ENCODE peak calls at places on chromosomes 2 and 18, in four cellular contexts. X is GM23248, H is colonic mucosa, P is cardiac fibroblast. S is an unnamed sample.
A peak's percentile ranks its signal among the peaks of the same experiment; 100 is the strongest.

GRCh38 chr2:105718846-105719432 is 25.8 kb upstream of the NCK2 start:
- DNase-seq in P (no peak), X (no peak), H (no peak), S (no peak)

GRCh38 chr2:128410035-128410757 is 91.5 kb upstream of the HS6ST1 start:
- DNase-seq in P (no peak), X (no peak), H (peak; percentile 12), S (no peak)

GRCh38 chr2:64657416-64657815 is 3.7 kb upstream of the SERTAD2 start:
- DNase-seq in H (no peak), X (no peak), P (no peak), S (no peak)

GRCh38 chr2:240217431-240218301 is 77.2 kb upstream of the OTOS start:
- DNase-seq in H (peak; percentile 13), P (no peak), X (no peak), S (no peak)

GRCh38 chr2:69390001-69390400 is 3.0 kb upstream of the GFPT1 start:
- DNase-seq in P (peak; percentile 29), X (peak; percentile 47), H (no peak), S (no peak)

GRCh38 chr2:54960118-54960517 is 90.1 kb downstream of the RTN4 start:
- DNase-seq in P (no peak), X (no peak), H (no peak), S (no peak)

GRCh38 chr18:24014986-24015896 is 687 bp downstream of the TTC39C start:
- DNase-seq in X (peak; percentile 93), H (peak; percentile 56), P (peak; percentile 76), S (peak; percentile 38)

GRCh38 chr2:195498176-195498575 is 158.8 kb upstream of the SLC39A10 start:
- DNase-seq in P (peak; percentile 54), H (peak; percentile 48), X (peak; percentile 29), S (peak; percentile 59)

GRCh38 chr18:48201337-48201705 is 207.9 kb downstream of the ZBTB7C start:
- DNase-seq in X (no peak), P (no peak), H (no peak), S (no peak)

DNA sequence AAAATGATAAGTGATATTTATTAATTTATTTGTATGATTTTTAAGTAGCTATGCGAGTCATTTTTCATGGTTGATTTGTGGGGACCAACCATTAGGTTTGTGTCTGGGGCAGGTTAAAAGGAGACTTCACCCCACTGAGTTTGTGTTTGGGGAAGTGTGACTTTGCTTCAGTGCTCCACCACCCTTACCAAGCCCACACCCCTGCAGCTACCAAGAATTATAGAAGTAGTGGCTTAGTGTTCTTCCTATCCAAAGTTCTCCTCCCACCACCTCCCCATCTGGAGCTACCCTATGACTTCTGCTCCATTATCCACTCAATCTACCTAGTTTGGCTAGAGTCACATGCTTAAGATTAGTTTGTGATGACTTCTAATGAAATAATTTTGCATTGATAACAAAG is 182.1 kb upstream of the ZEB2 start:
- DNase-seq in X (no peak), P (no peak), H (no peak), S (no peak)
- H3K4me3 ChIP-seq in X (no peak overlapping the region), P (no peak overlapping the region), H (no peak overlapping the region), S (no peak overlapping the region)

DNA sequence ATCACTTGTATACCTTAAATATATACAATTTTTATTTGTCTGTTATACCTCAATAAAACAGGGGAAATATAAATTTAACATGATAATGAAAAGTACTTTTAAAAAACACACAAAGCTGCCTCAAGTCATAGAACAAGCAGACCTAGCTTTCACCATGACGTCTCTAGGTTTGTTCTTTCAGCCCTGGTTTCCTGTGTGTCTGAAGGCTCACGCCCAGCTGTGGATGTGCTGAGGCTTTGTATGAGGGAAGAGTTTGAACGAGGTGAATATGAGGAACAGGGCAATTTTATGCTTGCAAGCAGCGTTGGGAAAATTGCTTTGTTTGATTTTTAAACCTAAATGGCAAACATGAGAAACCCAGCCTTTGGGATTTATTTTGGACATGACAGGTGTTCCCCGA is 15.3 kb downstream of the SH3RF3 start:
- DNase-seq in H (no peak), P (no peak), X (no peak), S (no peak)
- H3K4me3 ChIP-seq in H (no peak overlapping the region), P (no peak overlapping the region), X (no peak overlapping the region), S (no peak overlapping the region)

GRCh38 chr2:66578067-66578852 is 143.3 kb downstream of the MEIS1 start:
- DNase-seq in H (no peak), P (no peak), X (no peak), S (peak; percentile 83)
- H3K4me3 ChIP-seq in H (no peak overlapping the region), P (no peak overlapping the region), X (no peak overlapping the region), S (no peak overlapping the region)

DNA sequence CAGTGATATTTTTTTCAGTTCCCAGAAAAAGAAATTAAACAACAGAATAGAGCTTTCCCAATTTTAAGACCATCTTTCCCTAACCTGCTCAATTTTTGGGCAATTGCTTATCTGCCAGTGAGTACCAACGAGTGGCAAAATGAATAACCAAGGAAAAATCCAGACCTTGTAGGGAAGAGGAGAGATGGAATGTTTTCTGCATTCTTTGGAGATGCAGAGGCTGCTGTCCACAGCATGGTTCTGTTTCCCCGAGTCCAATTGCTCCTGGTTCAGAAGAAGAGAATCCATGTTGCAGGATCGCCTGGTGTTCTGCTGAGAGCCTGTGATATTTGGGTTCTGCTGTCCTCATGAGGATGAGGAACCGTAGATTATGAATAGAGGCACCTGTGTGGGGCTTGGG is 68.2 kb upstream of the MGAT5 start:
- DNase-seq in P (no peak), X (no peak), H (no peak), S (no peak)
- H3K4me3 ChIP-seq in P (no peak overlapping the region), X (no peak overlapping the region), H (no peak overlapping the region), S (no peak overlapping the region)

GRCh38 chr2:52697690-52698089 is 1069.9 kb upstream of the CHAC2 start:
- DNase-seq in X (no peak), P (no peak), H (no peak), S (no peak)
- H3K4me3 ChIP-seq in X (no peak overlapping the region), P (no peak overlapping the region), H (no peak overlapping the region), S (no peak overlapping the region)

GRCh38 chr2:144937066-144937465 is 417.1 kb upstream of the ZEB2 start:
- DNase-seq in H (no peak), P (no peak), X (no peak), S (no peak)

GRCh38 chr2:144937899-144938298 is 418.0 kb upstream of the ZEB2 start:
- DNase-seq in P (peak; percentile 66), H (no peak), X (peak; percentile 69), S (no peak)

GRCh38 chr2:144939590-144939989 is 419.7 kb upstream of the ZEB2 start:
- DNase-seq in H (no peak), X (no peak), P (no peak), S (no peak)

GRCh38 chr2:144936442-144936841 is 416.5 kb upstream of the ZEB2 start:
- DNase-seq in H (no peak), X (peak; percentile 7), P (peak; percentile 28), S (peak; percentile 5)

DNA sequence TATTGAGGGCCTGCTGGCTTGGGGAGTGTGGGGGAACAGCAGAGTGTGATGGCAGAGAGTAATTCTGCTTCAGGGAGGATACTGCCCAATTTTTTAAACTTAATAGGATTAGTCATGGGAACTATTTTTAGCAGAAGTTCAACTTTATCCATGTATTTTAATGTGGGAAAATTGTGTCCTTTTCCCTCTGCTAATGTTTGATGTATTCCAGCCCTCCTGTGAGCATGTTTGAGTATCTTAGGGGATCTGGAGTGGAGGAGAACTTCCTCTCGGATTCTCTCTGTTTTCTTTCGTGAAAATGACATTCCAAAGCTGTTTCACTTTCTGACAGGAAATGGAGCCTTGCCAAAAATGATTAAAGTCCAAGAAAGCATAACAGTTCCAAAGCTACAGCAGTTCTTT is 418.4 kb upstream of the ZEB2 start:
- DNase-seq in P (peak; percentile 95), X (peak; percentile 78), H (no peak), S (peak; percentile 5)
- H3K4me3 ChIP-seq in P (no peak overlapping the region), X (peak overlapping the region; percentile 55), H (no peak overlapping the region), S (no peak overlapping the region)

GRCh38 chr2:120342451-120342850 is 3.5 kb upstream of the INHBB start:
- DNase-seq in H (no peak), P (no peak), X (no peak), S (no peak)

GRCh38 chr2:120344214-120344990 is 1.5 kb upstream of the INHBB start:
- DNase-seq in H (no peak), P (peak; percentile 15), X (peak; percentile 58), S (no peak)

GRCh38 chr2:120343433-120344105 is 2.4 kb upstream of the INHBB start:
- DNase-seq in X (peak; percentile 94), P (peak; percentile 86), H (peak; percentile 67), S (peak; percentile 89)

GRCh38 chr2:120341977-120342376 is 4.0 kb upstream of the INHBB start:
- DNase-seq in X (no peak), P (no peak), H (no peak), S (no peak)

DNA sequence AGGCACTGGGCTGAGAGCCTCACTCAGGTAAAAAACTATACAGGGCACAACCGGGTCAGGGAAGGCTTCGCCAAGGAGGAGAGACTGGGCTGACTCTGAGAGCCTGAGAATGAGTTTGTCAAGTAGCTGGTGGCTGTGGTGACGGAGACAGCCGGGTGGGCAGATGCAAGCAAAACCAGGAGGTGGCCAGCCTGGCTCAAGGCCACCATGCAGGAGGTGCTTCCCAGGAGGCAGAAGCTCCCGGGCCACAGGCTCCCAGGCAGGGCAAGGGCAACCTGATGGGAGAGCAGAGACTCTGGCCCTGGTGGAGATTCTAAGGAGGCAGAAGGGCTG is 2.9 kb upstream of the INHBB start:
- DNase-seq in H (no peak), X (no peak), P (no peak), S (no peak)
- H3K4me3 ChIP-seq in H (no peak overlapping the region), X (no peak overlapping the region), P (no peak overlapping the region), S (no peak overlapping the region)

GRCh38 chr18:10316778-10317177 is 137.7 kb upstream of the APCDD1 start:
- DNase-seq in X (no peak), P (no peak), H (no peak), S (no peak)

GRCh38 chr18:10320201-10320600 is 134.2 kb upstream of the APCDD1 start:
- DNase-seq in H (no peak), P (no peak), X (no peak), S (no peak)

GRCh38 chr18:10318686-10318960 is 135.8 kb upstream of the APCDD1 start:
- DNase-seq in H (no peak), P (peak; percentile 12), X (peak; percentile 75), S (no peak)

GRCh38 chr18:10315542-10315941 is 138.9 kb upstream of the APCDD1 start:
- DNase-seq in P (no peak), X (no peak), H (no peak), S (no peak)

DNA sequence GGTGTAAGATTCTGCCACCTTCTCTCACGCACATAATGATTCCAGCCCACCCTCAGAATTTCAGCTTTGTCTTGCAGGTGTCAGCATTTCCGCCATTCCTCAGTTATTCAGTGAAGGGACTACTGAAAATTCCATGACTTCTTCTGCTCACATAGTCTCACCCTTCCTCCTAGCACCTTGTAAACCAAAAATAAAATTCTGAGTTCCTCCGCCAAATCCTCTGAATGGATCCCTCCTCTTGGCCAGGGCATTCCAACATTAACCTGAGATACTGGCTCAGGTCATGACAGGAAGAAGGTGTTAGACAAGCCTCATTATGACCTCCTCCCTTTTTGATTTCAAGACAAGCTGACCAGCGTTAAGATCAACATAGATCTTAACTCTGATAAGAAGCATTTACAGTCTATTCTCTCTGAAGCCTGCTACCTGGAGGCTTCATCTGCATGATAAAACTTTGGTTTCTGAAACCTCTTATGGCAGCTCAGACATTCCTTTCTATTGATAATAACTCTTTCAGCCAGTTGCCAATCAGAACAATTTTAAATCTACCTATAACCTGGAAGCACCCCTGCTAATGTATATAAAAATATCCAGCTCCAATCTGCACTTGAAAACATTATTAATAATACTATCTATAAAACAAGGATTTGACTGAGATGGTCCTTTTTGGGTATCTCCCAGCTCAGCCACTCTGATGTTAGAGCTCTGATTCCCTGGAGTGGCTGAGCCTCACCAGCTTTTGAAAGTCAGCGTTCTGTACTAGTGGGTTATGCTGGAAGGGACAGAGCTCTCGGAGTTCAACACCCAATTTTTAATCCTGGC is 136.4 kb upstream of the APCDD1 start:
- DNase-seq in P (no peak), X (no peak), H (no peak), S (no peak)
- H3K4me3 ChIP-seq in P (no peak overlapping the region), X (no peak overlapping the region), H (no peak overlapping the region), S (no peak overlapping the region)